ENCODE peak calls at places on chromosomes 13 and 19, in nine cellular contexts. One of them, this sample, is unnamed.

GRCh38 chr19:45972944-45973525 is 630 bp downstream of the NOVA2 start:
- DNase-seq in WERI-Rb-1: no peak
- DNase-seq in PC-3: no peak
- DNase-seq in sigmoid colon: no peak
- DNase-seq in colonic mucosa: no peak
- DNase-seq in coronary artery: no peak
- DNase-seq in spleen: no peak
- DNase-seq in pancreas: peak
- DNase-seq in SK-N-SH: no peak
- DNase-seq in this sample: no peak

GRCh38 chr13:94232161-94232560 is 247.3 kb downstream of the DCT start:
- DNase-seq in spleen: no peak
- DNase-seq in PC-3: no peak
- DNase-seq in pancreas: no peak
- DNase-seq in sigmoid colon: no peak
- DNase-seq in SK-N-SH: no peak
- DNase-seq in colonic mucosa: no peak
- DNase-seq in WERI-Rb-1: no peak
- DNase-seq in coronary artery: no peak
- DNase-seq in this sample: no peak

GRCh38 chr13:72839831-72840426 is 58.0 kb downstream of the PIBF1 start:
- DNase-seq in WERI-Rb-1: peak
- DNase-seq in SK-N-SH: peak
- DNase-seq in pancreas: no peak
- DNase-seq in coronary artery: no peak
- DNase-seq in colonic mucosa: peak
- DNase-seq in sigmoid colon: no peak
- DNase-seq in PC-3: peak
- DNase-seq in spleen: peak
- DNase-seq in this sample: no peak

GRCh38 chr19:3441089-3441985 is 39.0 kb downstream of the SMIM24 start:
- DNase-seq in PC-3: no peak
- DNase-seq in colonic mucosa: no peak
- DNase-seq in WERI-Rb-1: peak
- DNase-seq in spleen: no peak
- DNase-seq in pancreas: no peak
- DNase-seq in sigmoid colon: peak
- DNase-seq in coronary artery: no peak
- DNase-seq in SK-N-SH: no peak
- DNase-seq in this sample: peak

GRCh38 chr13:113565526-113566226 is 18.9 kb upstream of the TFDP1 start:
- DNase-seq in pancreas: no peak
- DNase-seq in PC-3: no peak
- DNase-seq in coronary artery: peak
- DNase-seq in WERI-Rb-1: no peak
- DNase-seq in sigmoid colon: peak
- DNase-seq in SK-N-SH: no peak
- DNase-seq in colonic mucosa: peak
- DNase-seq in spleen: peak
- DNase-seq in this sample: peak

GRCh38 chr19:3784607-3785463 is 1.3 kb downstream of the MATK start:
- DNase-seq in sigmoid colon: no peak
- DNase-seq in SK-N-SH: no peak
- DNase-seq in WERI-Rb-1: no peak
- DNase-seq in colonic mucosa: no peak
- DNase-seq in pancreas: no peak
- DNase-seq in spleen: no peak
- DNase-seq in coronary artery: peak
- DNase-seq in PC-3: peak
- DNase-seq in this sample: peak

GRCh38 chr19:46481187-46481586 is 9.8 kb upstream of the PNMA8A start:
- DNase-seq in colonic mucosa: no peak
- DNase-seq in PC-3: no peak
- DNase-seq in coronary artery: no peak
- DNase-seq in WERI-Rb-1: no peak
- DNase-seq in SK-N-SH: no peak
- DNase-seq in spleen: no peak
- DNase-seq in sigmoid colon: peak
- DNase-seq in pancreas: no peak
- DNase-seq in this sample: no peak

GRCh38 chr19:12703056-12703455 is 6.6 kb upstream of the FBXW9 start:
- DNase-seq in SK-N-SH: peak
- DNase-seq in PC-3: peak
- DNase-seq in sigmoid colon: no peak
- DNase-seq in colonic mucosa: no peak
- DNase-seq in WERI-Rb-1: peak
- DNase-seq in coronary artery: no peak
- DNase-seq in pancreas: no peak
- DNase-seq in spleen: no peak
- DNase-seq in this sample: no peak

DNA sequence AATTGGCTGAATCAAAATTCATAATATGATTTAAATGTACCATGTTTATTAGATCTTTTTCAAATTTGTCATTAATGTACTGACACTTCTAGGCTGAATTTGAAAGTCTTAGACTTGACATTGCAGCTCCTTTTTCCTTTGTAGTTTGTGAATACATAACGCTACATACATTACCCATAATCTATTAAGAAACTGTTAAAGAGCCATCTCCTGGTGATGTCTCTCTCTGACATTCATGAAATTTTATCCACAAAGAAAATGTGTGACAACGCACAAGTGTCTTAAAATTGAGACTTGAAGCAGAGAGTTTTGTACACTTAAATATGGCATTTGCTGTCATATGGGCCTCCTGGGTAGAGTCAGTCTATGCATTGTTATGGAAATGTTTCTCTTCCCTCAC is 320.2 kb upstream of the ARGLU1 start:
- DNase-seq in PC-3: no peak
- DNase-seq in pancreas: no peak
- DNase-seq in coronary artery: no peak
- DNase-seq in spleen: no peak
- DNase-seq in SK-N-SH: no peak
- DNase-seq in sigmoid colon: no peak
- DNase-seq in WERI-Rb-1: no peak
- DNase-seq in colonic mucosa: no peak
- DNase-seq in this sample: no peak
- TF ChIP-seq CTCF in PC-3: no peak
- TF ChIP-seq CTCF in pancreas: no peak
- TF ChIP-seq CTCF in coronary artery: no peak
- TF ChIP-seq CTCF in spleen: no peak
- TF ChIP-seq CTCF in SK-N-SH: no peak
- TF ChIP-seq CTCF in sigmoid colon: no peak
- TF ChIP-seq CTCF in WERI-Rb-1: no peak
- TF ChIP-seq CTCF in colonic mucosa: no peak
- TF ChIP-seq CTCF in this sample: no peak

GRCh38 chr13:51148952-51149573 is 38.0 kb upstream of the C13orf42 start:
- DNase-seq in spleen: no peak
- DNase-seq in PC-3: peak
- DNase-seq in sigmoid colon: no peak
- DNase-seq in colonic mucosa: no peak
- DNase-seq in SK-N-SH: peak
- DNase-seq in coronary artery: no peak
- DNase-seq in WERI-Rb-1: peak
- DNase-seq in pancreas: no peak
- DNase-seq in this sample: no peak

GRCh38 chr13:51148223-51148951 is 37.3 kb upstream of the C13orf42 start:
- DNase-seq in SK-N-SH: peak
- DNase-seq in spleen: peak
- DNase-seq in sigmoid colon: no peak
- DNase-seq in colonic mucosa: no peak
- DNase-seq in pancreas: peak
- DNase-seq in WERI-Rb-1: peak
- DNase-seq in PC-3: no peak
- DNase-seq in coronary artery: no peak
- DNase-seq in this sample: peak

GRCh38 chr13:51151463-51151862 is 40.4 kb upstream of the C13orf42 start:
- DNase-seq in colonic mucosa: no peak
- DNase-seq in pancreas: no peak
- DNase-seq in SK-N-SH: no peak
- DNase-seq in PC-3: no peak
- DNase-seq in WERI-Rb-1: no peak
- DNase-seq in coronary artery: no peak
- DNase-seq in spleen: no peak
- DNase-seq in sigmoid colon: no peak
- DNase-seq in this sample: no peak

GRCh38 chr13:51146667-51147066 is 35.6 kb upstream of the C13orf42 start:
- DNase-seq in SK-N-SH: no peak
- DNase-seq in WERI-Rb-1: no peak
- DNase-seq in spleen: no peak
- DNase-seq in sigmoid colon: no peak
- DNase-seq in pancreas: no peak
- DNase-seq in PC-3: no peak
- DNase-seq in colonic mucosa: no peak
- DNase-seq in coronary artery: no peak
- DNase-seq in this sample: no peak

GRCh38 chr13:51147732-51148131 is 36.7 kb upstream of the C13orf42 start:
- DNase-seq in pancreas: no peak
- DNase-seq in colonic mucosa: no peak
- DNase-seq in coronary artery: no peak
- DNase-seq in WERI-Rb-1: peak
- DNase-seq in sigmoid colon: no peak
- DNase-seq in SK-N-SH: no peak
- DNase-seq in PC-3: no peak
- DNase-seq in spleen: no peak
- DNase-seq in this sample: no peak
- H3K4me3 ChIP-seq in pancreas: no peak
- H3K4me3 ChIP-seq in colonic mucosa: no peak
- H3K4me3 ChIP-seq in coronary artery: no peak
- H3K4me3 ChIP-seq in WERI-Rb-1: no peak
- H3K4me3 ChIP-seq in sigmoid colon: no peak
- H3K4me3 ChIP-seq in SK-N-SH: no peak
- H3K4me3 ChIP-seq in PC-3: no peak
- H3K4me3 ChIP-seq in spleen: no peak
- H3K4me3 ChIP-seq in this sample: no peak

GRCh38 chr19:30373593-30373992 is 1.4 kb downstream of the ZNF536 start:
- DNase-seq in coronary artery: no peak
- DNase-seq in PC-3: no peak
- DNase-seq in WERI-Rb-1: no peak
- DNase-seq in colonic mucosa: no peak
- DNase-seq in sigmoid colon: no peak
- DNase-seq in pancreas: no peak
- DNase-seq in SK-N-SH: no peak
- DNase-seq in spleen: no peak
- DNase-seq in this sample: no peak

GRCh38 chr19:30371157-30371845 is 883 bp upstream of the ZNF536 start:
- DNase-seq in spleen: no peak
- DNase-seq in PC-3: no peak
- DNase-seq in coronary artery: no peak
- DNase-seq in pancreas: no peak
- DNase-seq in sigmoid colon: no peak
- DNase-seq in colonic mucosa: no peak
- DNase-seq in WERI-Rb-1: no peak
- DNase-seq in SK-N-SH: peak
- DNase-seq in this sample: no peak

GRCh38 chr19:30369833-30370232 is 2.4 kb upstream of the ZNF536 start:
- DNase-seq in PC-3: no peak
- DNase-seq in sigmoid colon: no peak
- DNase-seq in pancreas: no peak
- DNase-seq in WERI-Rb-1: no peak
- DNase-seq in coronary artery: no peak
- DNase-seq in spleen: no peak
- DNase-seq in colonic mucosa: no peak
- DNase-seq in SK-N-SH: no peak
- DNase-seq in this sample: no peak

GRCh38 chr19:30374791-30375650 is 2.8 kb downstream of the ZNF536 start:
- DNase-seq in spleen: no peak
- DNase-seq in sigmoid colon: no peak
- DNase-seq in PC-3: no peak
- DNase-seq in SK-N-SH: peak
- DNase-seq in pancreas: no peak
- DNase-seq in colonic mucosa: no peak
- DNase-seq in coronary artery: no peak
- DNase-seq in WERI-Rb-1: peak
- DNase-seq in this sample: no peak

DNA sequence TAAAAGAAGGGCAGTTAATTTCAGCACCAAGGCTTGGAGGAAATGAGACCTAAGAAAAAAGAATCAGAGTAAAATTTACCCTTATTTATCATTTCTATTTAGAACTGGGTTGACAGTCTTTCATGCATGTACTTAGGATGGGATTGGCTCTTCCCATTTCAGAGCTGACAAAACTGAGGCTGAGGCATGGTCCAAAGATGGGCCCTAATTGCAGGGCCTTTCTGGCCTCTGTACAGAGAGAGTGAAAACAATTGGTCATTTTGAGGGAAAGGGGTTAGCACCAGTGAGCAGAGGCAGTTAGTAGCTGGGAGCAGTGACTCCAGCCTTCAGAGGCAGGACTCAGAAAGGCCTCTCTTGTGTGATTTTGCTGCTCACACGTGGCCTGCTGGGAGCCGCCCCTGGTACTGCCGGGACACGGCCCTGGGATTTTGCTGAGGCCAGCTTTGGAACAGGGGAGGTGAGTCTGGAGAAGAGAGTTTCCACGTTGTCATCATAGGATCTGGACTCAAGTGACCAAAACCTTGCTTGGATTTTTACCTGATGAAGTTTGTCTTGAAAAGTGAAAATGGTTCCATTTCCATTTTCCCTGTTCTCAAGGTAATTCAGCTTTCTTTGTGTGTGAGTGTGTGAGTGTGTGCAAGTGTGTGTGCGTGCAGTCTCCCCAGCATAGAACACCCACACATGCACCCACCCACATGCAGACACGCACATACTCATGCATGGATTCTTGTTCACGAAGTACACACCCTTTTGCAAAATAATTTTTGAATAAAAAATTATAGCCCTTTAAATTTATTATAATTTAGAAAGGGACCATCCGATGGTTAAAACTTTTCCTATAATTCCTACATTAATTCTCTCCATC is at the start of gene ZNF536:
- DNase-seq in spleen: no peak
- DNase-seq in colonic mucosa: no peak
- DNase-seq in PC-3: no peak
- DNase-seq in SK-N-SH: no peak
- DNase-seq in sigmoid colon: no peak
- DNase-seq in pancreas: no peak
- DNase-seq in coronary artery: no peak
- DNase-seq in WERI-Rb-1: no peak
- DNase-seq in this sample: no peak
- H3K27ac ChIP-seq in spleen: no peak
- H3K27ac ChIP-seq in colonic mucosa: no peak
- H3K27ac ChIP-seq in PC-3: no peak
- H3K27ac ChIP-seq in SK-N-SH: peak
- H3K27ac ChIP-seq in sigmoid colon: no peak
- H3K27ac ChIP-seq in pancreas: no peak
- H3K27ac ChIP-seq in coronary artery: no peak
- H3K27ac ChIP-seq in WERI-Rb-1: no peak
- H3K27ac ChIP-seq in this sample: no peak

GRCh38 chr13:99527346-99527745 is 26.1 kb downstream of the TM9SF2 start:
- DNase-seq in colonic mucosa: no peak
- DNase-seq in WERI-Rb-1: no peak
- DNase-seq in coronary artery: no peak
- DNase-seq in SK-N-SH: no peak
- DNase-seq in sigmoid colon: no peak
- DNase-seq in PC-3: no peak
- DNase-seq in spleen: no peak
- DNase-seq in pancreas: no peak
- DNase-seq in this sample: no peak

GRCh38 chr13:99526549-99526948 is 25.3 kb downstream of the TM9SF2 start:
- DNase-seq in sigmoid colon: no peak
- DNase-seq in PC-3: no peak
- DNase-seq in colonic mucosa: no peak
- DNase-seq in coronary artery: no peak
- DNase-seq in WERI-Rb-1: no peak
- DNase-seq in SK-N-SH: no peak
- DNase-seq in pancreas: no peak
- DNase-seq in spleen: no peak
- DNase-seq in this sample: no peak

GRCh38 chr13:99523838-99524237 is 22.6 kb downstream of the TM9SF2 start:
- DNase-seq in PC-3: peak
- DNase-seq in spleen: no peak
- DNase-seq in pancreas: no peak
- DNase-seq in coronary artery: no peak
- DNase-seq in WERI-Rb-1: no peak
- DNase-seq in colonic mucosa: no peak
- DNase-seq in SK-N-SH: no peak
- DNase-seq in sigmoid colon: no peak
- DNase-seq in this sample: no peak

GRCh38 chr13:99525967-99526366 is 24.7 kb downstream of the TM9SF2 start:
- DNase-seq in colonic mucosa: no peak
- DNase-seq in SK-N-SH: no peak
- DNase-seq in coronary artery: no peak
- DNase-seq in PC-3: no peak
- DNase-seq in sigmoid colon: no peak
- DNase-seq in pancreas: no peak
- DNase-seq in spleen: peak
- DNase-seq in WERI-Rb-1: no peak
- DNase-seq in this sample: no peak

DNA sequence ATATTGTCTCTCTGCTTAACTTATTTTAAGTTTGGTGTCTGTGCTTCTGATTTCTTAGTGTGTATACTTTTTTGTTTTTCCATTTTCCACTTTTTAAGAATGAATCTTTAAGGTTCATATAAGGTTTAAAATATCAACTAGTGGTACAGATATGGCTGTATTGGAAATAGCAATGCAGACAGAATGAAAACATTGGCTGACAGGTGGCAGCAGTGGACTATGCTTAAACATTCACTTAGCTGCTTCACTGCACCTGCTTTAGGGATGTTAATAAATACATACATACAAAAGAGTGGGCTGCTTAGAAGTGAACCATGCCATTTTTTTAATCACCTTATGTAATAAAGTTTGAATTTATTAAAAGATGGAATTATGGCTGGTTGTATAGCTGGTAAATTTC is 27.3 kb downstream of the TM9SF2 start:
- DNase-seq in spleen: no peak
- DNase-seq in PC-3: peak
- DNase-seq in colonic mucosa: no peak
- DNase-seq in pancreas: no peak
- DNase-seq in sigmoid colon: no peak
- DNase-seq in SK-N-SH: no peak
- DNase-seq in WERI-Rb-1: peak
- DNase-seq in coronary artery: no peak
- DNase-seq in this sample: no peak
- TF ChIP-seq CTCF in spleen: peak
- TF ChIP-seq CTCF in PC-3: peak
- TF ChIP-seq CTCF in colonic mucosa: no peak
- TF ChIP-seq CTCF in pancreas: no peak
- TF ChIP-seq CTCF in sigmoid colon: no peak
- TF ChIP-seq CTCF in SK-N-SH: no peak
- TF ChIP-seq CTCF in WERI-Rb-1: peak
- TF ChIP-seq CTCF in coronary artery: no peak
- TF ChIP-seq CTCF in this sample: peak